ENCODE peak calls at places on chromosomes 2 and 18, in five cellular contexts. H is activated T-cell treated with anti-CD3 and anti-CD28 coated beads for 48 hours, G is fibroblast of mammary gland, N is RPMI8226, X is NCI-H748 treated with DMSO at 0.1 percent for 48 hours. B is an unnamed sample.
A peak's percentile ranks its signal among the peaks of the same experiment; 100 is the strongest.

GRCh38 chr2:24538720-24539119 is 47.7 kb downstream of the NCOA1 start:
- DNase-seq in H (no peak), G (no peak), N (no peak), X (no peak), B (no peak)

GRCh38 chr2:215712850-215713230 is 277.0 kb upstream of the FN1 start:
- DNase-seq in H (no peak), G (peak; percentile 76), N (no peak), X (no peak), B (no peak)

GRCh38 chr18:23135679-23136325 is 517 bp downstream of the CABLES1 start:
- DNase-seq in H (no peak), G (no peak), N (peak; percentile 53), X (peak; percentile 16), B (no peak)

GRCh38 chr2:1041012-1041805 is 90.6 kb downstream of the SNTG2 start:
- DNase-seq in H (no peak), G (no peak), N (no peak), X (peak; percentile 17), B (peak; percentile 84)

GRCh38 chr2:39379643-39380524 is 57.2 kb downstream of the MAP4K3 start:
- DNase-seq in H (no peak), G (peak; percentile 82), N (peak; percentile 43), X (peak; percentile 30), B (peak; percentile 72)

GRCh38 chr2:95265182-95265581 is 9.1 kb upstream of the PROM2 start:
- DNase-seq in H (no peak), G (no peak), N (no peak), X (no peak), B (no peak)

GRCh38 chr18:4204151-4204720 is 250.9 kb downstream of the DLGAP1 start:
- DNase-seq in H (no peak), G (no peak), N (no peak), X (no peak), B (no peak)

GRCh38 chr18:7319161-7319560 is 88.3 kb downstream of the LRRC30 start:
- DNase-seq in H (no peak), G (no peak), N (no peak), X (no peak), B (no peak)

GRCh38 chr2:42753188-42753813 is 10.6 kb downstream of the OXER1 start:
- DNase-seq in H (no peak), G (no peak), N (no peak), X (no peak), B (no peak)

GRCh38 chr2:235638541-235639192 is 144.8 kb downstream of the AGAP1 start:
- DNase-seq in H (no peak), G (no peak), N (no peak), X (no peak), B (no peak)

GRCh38 chr18:6652098-6652497 is 77.4 kb upstream of the ARHGAP28 start:
- DNase-seq in H (no peak), G (no peak), N (no peak), X (no peak), B (no peak)

GRCh38 chr2:41827354-41827971 is 220.4 kb upstream of the PKDCC start:
- DNase-seq in H (no peak), G (no peak), N (no peak), X (no peak), B (no peak)

GRCh38 chr2:235936493-235936892 is 231.7 kb downstream of the GBX2 start:
- DNase-seq in H (no peak), G (peak; percentile 18), N (no peak), X (no peak), B (no peak)

GRCh38 chr2:95300391-95300938 is 3.3 kb downstream of the KCNIP3 start:
- DNase-seq in H (no peak), G (no peak), N (peak; percentile 83), X (no peak), B (no peak)

GRCh38 chr2:88227446-88227845 is 57.3 kb downstream of the THNSL2 start:
- DNase-seq in H (no peak), G (peak; percentile 19), N (no peak), X (no peak), B (no peak)

GRCh38 chr2:45857848-45858520 is 206.5 kb downstream of the PRKCE start:
- DNase-seq in H (no peak), G (no peak), N (no peak), X (no peak), B (peak; percentile 46)

GRCh38 chr2:46320141-46320567 is 22.9 kb downstream of the EPAS1 start:
- DNase-seq in H (no peak), G (no peak), N (no peak), X (peak; percentile 60), B (peak; percentile 19)

GRCh38 chr2:24123212-24124002 is at the start of the genes FAM228B and PFN4:
- DNase-seq in H (peak; percentile 68), G (peak; percentile 69), N (peak; percentile 58), X (peak; percentile 65), B (peak; percentile 73)

GRCh38 chr2:88254437-88255081 is 84.4 kb downstream of the THNSL2 start:
- DNase-seq in H (no peak), G (no peak), N (no peak), X (no peak), B (no peak)

GRCh38 chr18:75162467-75162866 is 46.5 kb downstream of the PTGR3 start:
- DNase-seq in H (no peak), G (peak; percentile 69), N (no peak), X (no peak), B (no peak)

GRCh38 chr2:219406861-219407230 is 11.3 kb upstream of the DES start:
- DNase-seq in H (no peak), G (peak; percentile 94), N (no peak), X (no peak), B (no peak)

GRCh38 chr2:235005603-235006259 is 53.9 kb downstream of the SH3BP4 start:
- DNase-seq in H (no peak), G (no peak), N (no peak), X (peak; percentile 26), B (peak; percentile 86)

GRCh38 chr2:74101574-74102300 is 46.0 kb downstream of the BOLA3 start:
- DNase-seq in H (no peak), G (no peak), N (no peak), X (no peak), B (no peak)

GRCh38 chr2:221779614-221780067 is 207.5 kb upstream of the EPHA4 start:
- DNase-seq in H (no peak), G (peak; percentile 81), N (no peak), X (no peak), B (no peak)

GRCh38 chr2:190110131-190110530 is 47.6 kb upstream of the MSTN start:
- DNase-seq in H (no peak), G (no peak), N (no peak), X (no peak), B (no peak)

GRCh38 chr2:196718796-196719564 is 79.5 kb downstream of the CCDC150 start:
- DNase-seq in H (no peak), G (peak; percentile 92), N (peak; percentile 92), X (no peak), B (peak; percentile 40)

GRCh38 chr18:26574958-26575864 is 26.9 kb upstream of the KCTD1 start:
- DNase-seq in H (no peak), G (peak; percentile 40), N (peak; percentile 39), X (peak; percentile 55), B (peak; percentile 30)

GRCh38 chr2:220893411-220893810 is 678.7 kb downstream of the EPHA4 start:
- DNase-seq in H (no peak), G (no peak), N (no peak), X (no peak), B (no peak)

GRCh38 chr18:62586148-62586774 is 63.4 kb downstream of the ZCCHC2 start:
- DNase-seq in H (peak; percentile 80), G (peak; percentile 77), N (peak; percentile 80), X (peak; percentile 56), B (peak; percentile 74)

GRCh38 chr18:59127047-59127446 is 12.6 kb upstream of the SEC11C start:
- DNase-seq in H (no peak), G (no peak), N (no peak), X (no peak), B (no peak)

GRCh38 chr2:42074661-42075060 is 26.8 kb downstream of the PKDCC start:
- DNase-seq in H (no peak), G (peak; percentile 62), N (no peak), X (no peak), B (no peak)

GRCh38 chr18:10226971-10227370 is 227.5 kb upstream of the APCDD1 start:
- DNase-seq in H (no peak), G (no peak), N (no peak), X (no peak), B (no peak)

GRCh38 chr2:181308731-181309130 is 148.5 kb upstream of the ITGA4 start:
- DNase-seq in H (no peak), G (no peak), N (no peak), X (no peak), B (no peak)

GRCh38 chr2:111226797-111227700 is 106.3 kb downstream of the BCL2L11 start:
- DNase-seq in H (no peak), G (peak; percentile 56), N (peak; percentile 8), X (no peak), B (no peak)

GRCh38 chr2:57720728-57721627 is 325.6 kb upstream of the VRK2 start:
- DNase-seq in H (peak; percentile 9), G (peak; percentile 67), N (peak; percentile 48), X (peak; percentile 11), B (peak; percentile 60)

GRCh38 chr2:152542995-152543481 is 174.2 kb downstream of the PRPF40A start:
- DNase-seq in H (no peak), G (peak; percentile 97), N (no peak), X (peak; percentile 9), B (no peak)

GRCh38 chr2:172693037-172693436 is 42.6 kb upstream of the RAPGEF4 start:
- DNase-seq in H (peak; percentile 30), G (peak; percentile 99), N (no peak), X (no peak), B (no peak)

GRCh38 chr2:111117666-111118454 is 2.9 kb upstream of the BCL2L11 start:
- DNase-seq in H (peak; percentile 28), G (peak; percentile 51), N (peak; percentile 41), X (no peak), B (no peak)